ENCODE peak calls at places on chromosomes 2 and 18, in six cellular contexts. One of them, this sample, is unnamed.

GRCh38 chr18:59272971-59273935 is at the start of gene RAX:
- DNase-seq in cardiac septum: no peak
- DNase-seq in HCEC 1CT: no peak
- DNase-seq in NCI-H345: no peak
- DNase-seq in HS-5: no peak
- DNase-seq in GM20000: peak; percentile 80
- DNase-seq in this sample: no peak

GRCh38 chr2:220279372-220279771 is 651.9 kb downstream of the SLC4A3 start:
- DNase-seq in cardiac septum: no peak
- DNase-seq in HCEC 1CT: peak; percentile 73
- DNase-seq in NCI-H345: no peak
- DNase-seq in HS-5: peak; percentile 93
- DNase-seq in GM20000: no peak
- DNase-seq in this sample: no peak

GRCh38 chr18:60951091-60951490 is 382.1 kb upstream of the CDH20 start:
- DNase-seq in cardiac septum: no peak
- DNase-seq in HCEC 1CT: no peak
- DNase-seq in NCI-H345: no peak
- DNase-seq in HS-5: no peak
- DNase-seq in GM20000: no peak
- DNase-seq in this sample: no peak

GRCh38 chr2:238320648-238321281 is 447 bp downstream of the TRAF3IP1 start:
- DNase-seq in cardiac septum: no peak
- DNase-seq in HCEC 1CT: peak; percentile 11
- DNase-seq in NCI-H345: no peak
- DNase-seq in HS-5: no peak
- DNase-seq in GM20000: peak; percentile 28
- DNase-seq in this sample: no peak

GRCh38 chr18:3447035-3447894 is 2.7 kb upstream of the TGIF1 start:
- DNase-seq in cardiac septum: no peak
- DNase-seq in HCEC 1CT: peak; percentile 72
- DNase-seq in NCI-H345: no peak
- DNase-seq in HS-5: no peak
- DNase-seq in GM20000: peak; percentile 18
- DNase-seq in this sample: no peak

GRCh38 chr2:52904511-52904910 is 863.1 kb upstream of the CHAC2 start:
- DNase-seq in cardiac septum: no peak
- DNase-seq in HCEC 1CT: no peak
- DNase-seq in NCI-H345: no peak
- DNase-seq in HS-5: no peak
- DNase-seq in GM20000: no peak
- DNase-seq in this sample: no peak

GRCh38 chr2:9318461-9319337 is 104.6 kb downstream of the ITGB1BP1 start:
- DNase-seq in cardiac septum: no peak
- DNase-seq in HCEC 1CT: no peak
- DNase-seq in NCI-H345: peak; percentile 17
- DNase-seq in HS-5: no peak
- DNase-seq in GM20000: no peak
- DNase-seq in this sample: no peak

GRCh38 chr2:26805241-26805676 is 19.4 kb downstream of the CENPA start:
- DNase-seq in cardiac septum: no peak
- DNase-seq in HCEC 1CT: peak; percentile 93
- DNase-seq in NCI-H345: no peak
- DNase-seq in HS-5: peak; percentile 69
- DNase-seq in GM20000: no peak
- DNase-seq in this sample: no peak

GRCh38 chr2:235227607-235228006 is 266.2 kb upstream of the AGAP1 start:
- DNase-seq in cardiac septum: no peak
- DNase-seq in HCEC 1CT: no peak
- DNase-seq in NCI-H345: no peak
- DNase-seq in HS-5: no peak
- DNase-seq in GM20000: no peak
- DNase-seq in this sample: no peak

GRCh38 chr18:6207119-6207518 is 207.6 kb downstream of the L3MBTL4 start:
- DNase-seq in cardiac septum: no peak
- DNase-seq in HCEC 1CT: no peak
- DNase-seq in NCI-H345: peak; percentile 81
- DNase-seq in HS-5: no peak
- DNase-seq in GM20000: no peak
- DNase-seq in this sample: no peak

GRCh38 chr18:31877900-31878299 is 65.0 kb downstream of the TRAPPC8 start:
- DNase-seq in cardiac septum: no peak
- DNase-seq in HCEC 1CT: no peak
- DNase-seq in NCI-H345: no peak
- DNase-seq in HS-5: no peak
- DNase-seq in GM20000: no peak
- DNase-seq in this sample: no peak

GRCh38 chr2:31267437-31268120 is 33.6 kb downstream of the EHD3 start:
- DNase-seq in cardiac septum: no peak
- DNase-seq in HCEC 1CT: no peak
- DNase-seq in NCI-H345: no peak
- DNase-seq in HS-5: no peak
- DNase-seq in GM20000: no peak
- DNase-seq in this sample: no peak

GRCh38 chr2:119136093-119136492 is 22.5 kb downstream of the C1QL2 start:
- DNase-seq in cardiac septum: no peak
- DNase-seq in HCEC 1CT: no peak
- DNase-seq in NCI-H345: peak; percentile 15
- DNase-seq in HS-5: peak; percentile 11
- DNase-seq in GM20000: no peak
- DNase-seq in this sample: no peak

GRCh38 chr2:82994186-82994585 is 1464.9 kb downstream of the SUCLG1 start:
- DNase-seq in cardiac septum: no peak
- DNase-seq in HCEC 1CT: no peak
- DNase-seq in NCI-H345: no peak
- DNase-seq in HS-5: no peak
- DNase-seq in GM20000: no peak
- DNase-seq in this sample: no peak

GRCh38 chr2:109217362-109218086 is 88.5 kb downstream of the SH3RF3 start:
- DNase-seq in cardiac septum: peak; percentile 65
- DNase-seq in HCEC 1CT: peak; percentile 100
- DNase-seq in NCI-H345: no peak
- DNase-seq in HS-5: peak; percentile 87
- DNase-seq in GM20000: no peak
- DNase-seq in this sample: peak; percentile 81

GRCh38 chr18:33745396-33745795 is 167.4 kb downstream of the ASXL3 start:
- DNase-seq in cardiac septum: no peak
- DNase-seq in HCEC 1CT: no peak
- DNase-seq in NCI-H345: peak; percentile 22
- DNase-seq in HS-5: no peak
- DNase-seq in GM20000: no peak
- DNase-seq in this sample: no peak

This sample was measured in MM.1S.